ENCODE peak calls at places on chromosomes 12 and 14, in four cellular contexts. K is GM12878, Z is K562, I is SK-N-SH. Y is an unnamed sample.

GRCh38 chr12:67239061-67239460 is 30.1 kb upstream of the CAND1 start:
- DNase-seq in Z (no peak), K (no peak), I (no peak), Y (no peak)

GRCh38 chr14:49796025-49796424 is 28.1 kb downstream of the KLHDC2 start:
- DNase-seq in Z (no peak), K (no peak), I (no peak), Y (no peak)

GRCh38 chr12:1929985-1930815 is 11.7 kb upstream of the CACNA2D4 start:
- DNase-seq in K (no peak), Z (no peak), I (peak; percentile 16), Y (no peak)

GRCh38 chr14:64823305-64823985 is 56.3 kb downstream of the SPTB start:
- DNase-seq in Z (peak; percentile 64), K (no peak), I (peak; percentile 89), Y (peak; percentile 81)

GRCh38 chr12:2640709-2641108 is 154.1 kb upstream of the FKBP4 start:
- DNase-seq in K (no peak), I (no peak), Z (no peak), Y (no peak)

GRCh38 chr14:31941487-31941886 is 135.6 kb upstream of the ARHGAP5 start:
- DNase-seq in K (no peak), I (no peak), Z (no peak), Y (no peak)

GRCh38 chr12:117844114-117844513 is 124.7 kb downstream of the KSR2 start:
- DNase-seq in K (no peak), Z (no peak), I (no peak), Y (no peak)

GRCh38 chr12:115412821-115413220 is 728.8 kb upstream of the TBX3 start:
- DNase-seq in K (no peak), I (no peak), Z (no peak), Y (no peak)

GRCh38 chr12:64036414-64036813 is 185.7 kb downstream of the KICS2 start:
- DNase-seq in Z (no peak), I (no peak), K (no peak), Y (no peak)

GRCh38 chr12:1013618-1014489 is 22.8 kb downstream of the ERC1 start:
- DNase-seq in Z (no peak), I (no peak), K (no peak), Y (no peak)

GRCh38 chr14:24262821-24263733 is at the start of gene TGM1:
- DNase-seq in Z (no peak), I (no peak), K (no peak), Y (peak; percentile 49)

GRCh38 chr12:49565956-49566265 is 2.0 kb downstream of the MCRS1 start:
- DNase-seq in I (no peak), Z (no peak), K (no peak), Y (no peak)

GRCh38 chr12:85794551-85794950 is 41.7 kb downstream of the RASSF9 start:
- DNase-seq in I (no peak), K (no peak), Z (no peak), Y (no peak)

GRCh38 chr12:106288510-106289195 is 13.9 kb upstream of the TCP11L2 start:
- DNase-seq in I (no peak), Z (no peak), K (no peak), Y (no peak)

GRCh38 chr12:78229491-78230209 is 399.0 kb downstream of the NAV3 start:
- DNase-seq in Z (peak; percentile 16), I (peak; percentile 13), K (peak; percentile 21), Y (peak; percentile 60)

GRCh38 chr12:132146098-132146497 is 1.8 kb downstream of the NOC4L start:
- DNase-seq in I (no peak), K (no peak), Z (no peak), Y (no peak)

GRCh38 chr14:77988966-77989365 is 181.2 kb upstream of the NRXN3 start:
- DNase-seq in K (no peak), Z (no peak), I (no peak), Y (no peak)

GRCh38 chr14:96752594-96752993 is 44.6 kb upstream of the VRK1 start:
- DNase-seq in Z (no peak), I (no peak), K (no peak), Y (no peak)

GRCh38 chr14:70064111-70064885 is 124.5 kb downstream of the SLC8A3 start:
- DNase-seq in Z (no peak), I (peak; percentile 84), K (no peak), Y (no peak)

GRCh38 chr12:51847830-51848727 is at the start of gene FIGNL2:
- DNase-seq in Z (peak; percentile 69), K (no peak), I (peak; percentile 85), Y (no peak)

DNA sequence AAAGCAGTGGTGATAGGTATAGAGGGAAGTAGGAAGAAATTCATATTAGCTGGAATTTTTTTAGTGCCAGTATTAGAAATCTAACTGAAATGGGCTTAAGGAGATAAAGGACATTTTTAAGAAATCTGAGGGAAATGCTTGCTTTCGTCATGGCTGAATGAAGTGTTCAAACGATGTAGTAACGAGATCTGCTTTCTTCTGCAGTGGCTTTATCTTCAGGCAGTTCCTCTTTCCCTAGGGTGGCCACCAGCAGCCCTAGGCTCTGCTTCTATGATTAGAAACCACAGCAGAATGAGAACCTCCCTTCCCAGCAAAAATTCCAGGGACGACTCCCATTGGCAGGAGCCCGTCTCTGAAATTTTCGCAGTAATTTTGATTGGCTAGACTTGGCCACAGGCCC is 163.9 kb upstream of the FRMD6 start:
- DNase-seq in K (no peak), I (no peak), Z (no peak), Y (no peak)
- TF ChIP-seq JUND in K (no peak), I (no peak), Z (no peak), Y (no peak)

DNA sequence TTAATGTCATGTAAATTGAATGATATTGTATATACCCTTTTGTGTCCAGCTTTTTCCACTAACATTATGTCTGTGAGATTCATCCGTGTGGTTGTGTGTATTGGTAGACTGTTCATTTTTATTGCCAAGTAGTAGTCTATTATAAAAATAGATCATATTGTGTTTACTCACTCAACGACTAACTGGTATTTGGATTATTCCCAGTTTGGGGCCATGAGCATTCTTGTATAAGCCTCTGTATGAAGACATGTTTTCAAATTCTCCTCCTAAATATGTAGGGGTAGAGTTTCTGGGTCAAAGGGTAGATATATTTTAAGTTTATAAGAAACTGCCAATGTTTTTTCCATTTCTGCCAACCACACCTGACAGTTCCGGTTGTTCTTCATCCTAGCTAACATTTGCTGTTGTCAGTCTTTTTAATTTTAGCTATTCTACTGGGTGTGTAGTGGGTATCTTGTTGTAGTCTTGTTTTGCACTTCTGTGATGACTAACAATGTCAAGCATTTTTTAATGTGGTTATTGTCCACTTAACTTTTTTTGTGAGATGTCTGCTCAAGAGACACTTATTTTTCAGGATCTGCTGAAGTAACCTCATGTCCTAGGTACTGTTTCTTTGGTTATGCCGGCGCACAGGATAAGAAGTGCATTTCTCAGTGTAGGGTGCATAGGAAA is 93.2 kb downstream of the DACT1 start:
- DNase-seq in I (no peak), Z (no peak), K (no peak), Y (no peak)
- TF ChIP-seq JUND in I (no peak), Z (no peak), K (no peak), Y (no peak)

GRCh38 chr12:62601765-62602444 is 135.3 kb downstream of the MON2 start:
- DNase-seq in Z (no peak), K (no peak), I (no peak), Y (no peak)

GRCh38 chr12:62603811-62604098 is 137.1 kb downstream of the MON2 start:
- DNase-seq in K (no peak), I (no peak), Z (no peak), Y (no peak)

GRCh38 chr12:62602445-62603060 is 135.9 kb downstream of the MON2 start:
- DNase-seq in K (peak; percentile 87), Z (peak; percentile 80), I (peak; percentile 86), Y (peak; percentile 95)

GRCh38 chr12:62604373-62604772 is 137.7 kb downstream of the MON2 start:
- DNase-seq in I (no peak), Z (no peak), K (no peak), Y (no peak)

DNA sequence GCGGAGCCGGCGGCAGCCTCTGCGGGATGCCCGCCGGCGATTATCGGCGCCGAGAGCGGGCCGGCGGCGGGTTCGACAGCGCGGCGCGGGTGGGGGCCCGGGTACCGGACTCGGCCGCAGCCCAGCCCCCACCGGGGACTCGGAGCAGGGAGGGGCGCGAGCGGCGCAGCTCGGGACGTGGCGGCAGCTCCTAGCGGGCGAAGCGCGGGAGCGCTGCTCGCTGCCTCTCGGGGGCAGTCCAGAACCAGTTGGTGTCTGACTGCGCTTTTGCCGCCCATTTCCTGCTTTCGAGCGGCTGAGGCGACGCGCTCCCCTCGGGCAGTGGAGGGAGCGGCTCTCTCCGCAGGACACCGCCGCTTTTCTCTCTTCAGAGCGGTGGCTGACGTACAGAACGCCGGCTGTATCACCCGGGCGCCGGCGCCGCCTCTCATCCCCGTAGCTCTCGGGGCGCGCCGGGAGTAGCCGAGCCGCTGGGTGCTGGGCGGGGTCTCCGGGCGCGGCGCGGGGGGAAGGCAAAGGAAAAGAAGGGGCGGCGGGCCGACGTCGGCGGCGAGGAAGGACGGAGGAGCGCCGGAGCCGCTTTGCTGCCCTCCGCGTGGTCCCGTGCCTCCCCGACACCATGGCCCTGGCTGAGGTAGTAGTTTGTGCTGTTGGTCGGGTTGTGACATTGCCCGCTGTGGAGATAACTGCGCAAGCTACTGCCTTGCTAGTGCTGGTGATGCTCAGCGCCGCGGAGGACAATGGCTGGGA is 136.6 kb downstream of the MON2 start:
- DNase-seq in K (peak; percentile 45), I (peak; percentile 90), Z (peak; percentile 77), Y (peak; percentile 86)
- TF ChIP-seq JUND in K (no peak), I (peak; percentile 11), Z (no peak), Y (no peak)

GRCh38 chr14:73764406-73764805 is 50.2 kb upstream of the PNMA1 start:
- DNase-seq in I (no peak), Z (no peak), K (no peak), Y (no peak)
- TF ChIP-seq JUND in I (no peak), Z (no peak), K (no peak), Y (no peak)

GRCh38 chr14:91793704-91794103 is 61.8 kb upstream of the CATSPERB start:
- DNase-seq in K (no peak), I (no peak), Z (no peak), Y (no peak)

GRCh38 chr14:91801358-91801757 is 66.0 kb downstream of the TC2N start:
- DNase-seq in K (no peak), I (no peak), Z (no peak), Y (no peak)

DNA sequence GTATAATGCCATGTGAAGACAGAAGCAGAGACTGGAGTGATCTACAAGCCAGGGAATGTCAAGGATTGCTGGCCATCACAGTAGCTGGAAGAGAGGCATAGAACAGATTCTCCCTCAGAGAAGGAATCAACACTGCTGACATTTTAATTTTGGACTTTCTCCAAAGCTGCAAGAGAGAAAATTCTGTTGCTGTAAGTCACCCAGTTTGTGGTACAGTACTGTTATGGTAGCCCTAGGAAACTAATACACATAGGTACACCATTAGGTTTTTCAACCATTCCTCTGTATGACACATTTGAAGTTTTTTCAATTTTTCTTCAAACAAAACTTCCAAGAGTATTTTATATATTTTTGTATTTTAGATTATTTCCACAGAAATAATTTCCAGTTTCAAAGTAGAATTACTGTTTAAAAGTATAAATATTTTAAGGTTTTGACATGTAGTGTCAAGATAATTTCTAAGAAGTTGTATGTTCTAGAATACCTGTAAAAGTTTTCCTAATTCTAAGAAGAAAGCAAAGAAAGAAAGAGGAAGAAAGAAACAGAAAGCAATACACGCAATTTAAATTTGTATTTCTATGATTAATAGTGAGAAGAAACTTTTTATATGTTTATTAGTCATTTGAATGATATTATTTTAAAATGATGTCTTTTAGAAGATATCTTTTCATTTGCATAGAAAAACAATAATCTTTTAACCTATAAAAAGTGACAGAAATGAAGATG is 64.9 kb upstream of the CATSPERB start:
- DNase-seq in Z (no peak), K (no peak), I (no peak), Y (no peak)
- TF ChIP-seq JUND in Z (no peak), K (no peak), I (no peak), Y (no peak)

Y was measured in T47D.